ENCODE peak calls at places on chromosomes 11 and 22, in six cellular contexts. E, F, D, J, S and N are unnamed samples.

GRCh38 chr11:33187851-33188722 is 26.8 kb upstream of the CSTF3 start:
- DNase-seq in E (no peak), F (no peak), D (no peak), J (no peak), S (no peak), N (no peak)

GRCh38 chr11:120819003-120819402 is 204.9 kb upstream of the TBCEL start:
- DNase-seq in E (peak; percentile 24), F (no peak), D (no peak), J (no peak), S (no peak), N (no peak)

GRCh38 chr11:134841411-134841810 is 429.4 kb upstream of the B3GAT1 start:
- DNase-seq in E (no peak), F (peak; percentile 64), D (no peak), J (no peak), S (no peak), N (no peak)

GRCh38 chr22:22944268-22944985 is 56.8 kb downstream of the IGLL5 start:
- DNase-seq in E (no peak), F (peak; percentile 5), D (no peak), J (no peak), S (no peak), N (no peak)

GRCh38 chr22:20238567-20239062 is 29.5 kb downstream of the RTN4R start:
- DNase-seq in E (peak; percentile 49), F (peak; percentile 82), D (peak; percentile 9), J (peak; percentile 19), S (peak; percentile 36), N (no peak)

GRCh38 chr11:112734207-112734606 is 227.0 kb upstream of the NCAM1 start:
- DNase-seq in E (peak; percentile 23), F (peak; percentile 40), D (peak; percentile 10), J (no peak), S (no peak), N (peak; percentile 13)

GRCh38 chr22:30005213-30005857 is 74.9 kb upstream of the HORMAD2 start:
- DNase-seq in E (peak; percentile 71), F (peak; percentile 71), D (peak; percentile 71), J (peak; percentile 8), S (peak; percentile 83), N (peak; percentile 56)

GRCh38 chr11:111528557-111528956 is 12.0 kb upstream of the LAYN start:
- DNase-seq in E (no peak), F (peak; percentile 38), D (no peak), J (no peak), S (no peak), N (no peak)

GRCh38 chr22:27726726-27727449 is 74.7 kb downstream of the MN1 start:
- DNase-seq in E (peak; percentile 95), F (no peak), D (peak; percentile 68), J (no peak), S (no peak), N (no peak)